ENCODE peak calls at places on chromosomes 16 and 17, in ten cellular contexts. E, J, B, A, P, Q, N, C, T and K are unnamed samples.
A peak's percentile ranks its signal among the peaks of the same experiment; 100 is the strongest.

GRCh38 chr17:43351686-43352085 is 47.1 kb upstream of the ARL4D start:
- DNase-seq in E (no peak), J (no peak), B (no peak), A (no peak), P (no peak), Q (no peak), N (no peak), C (no peak), T (no peak), K (no peak)

GRCh38 chr17:66426397-66427033 is 124.1 kb downstream of the PRKCA start:
- DNase-seq in E (no peak), J (peak; percentile 26), B (peak; percentile 27), A (no peak), P (no peak), Q (no peak), N (no peak), C (no peak), T (peak; percentile 16), K (peak; percentile 65)

GRCh38 chr17:3935140-3935542 is 18.9 kb upstream of the P2RX1 start:
- DNase-seq in E (no peak), J (peak; percentile 81), B (no peak), A (peak; percentile 38), P (peak; percentile 71), Q (peak; percentile 75), N (peak; percentile 87), C (peak; percentile 44), T (no peak), K (peak; percentile 93)

GRCh38 chr17:29155235-29155965 is 24.8 kb downstream of the MYO18A start:
- DNase-seq in E (no peak), J (peak; percentile 75), B (no peak), A (no peak), P (no peak), Q (peak; percentile 66), N (peak; percentile 65), C (no peak), T (peak; percentile 72), K (no peak)

GRCh38 chr16:10594312-10594950 is 14.0 kb upstream of the EMP2 start:
- DNase-seq in E (no peak), J (peak; percentile 93), B (no peak), A (peak; percentile 70), P (no peak), Q (no peak), N (peak; percentile 79), C (no peak), T (no peak), K (no peak)

GRCh38 chr16:86777098-86777946 is 199.0 kb downstream of the FOXL1 start:
- DNase-seq in E (no peak), J (no peak), B (peak; percentile 40), A (no peak), P (no peak), Q (no peak), N (no peak), C (no peak), T (no peak), K (no peak)

GRCh38 chr16:6446370-6446769 is 886.3 kb upstream of the RBFOX1 start:
- DNase-seq in E (no peak), J (no peak), B (no peak), A (no peak), P (no peak), Q (no peak), N (no peak), C (peak; percentile 7), T (no peak), K (peak; percentile 18)

GRCh38 chr16:7888421-7888820 is 555.8 kb downstream of the RBFOX1 start:
- DNase-seq in E (no peak), J (no peak), B (no peak), A (peak; percentile 44), P (no peak), Q (no peak), N (no peak), C (no peak), T (no peak), K (no peak)

GRCh38 chr16:8712589-8713361 is 38.4 kb downstream of the ABAT start:
- DNase-seq in E (no peak), J (no peak), B (no peak), A (no peak), P (no peak), Q (peak; percentile 86), N (no peak), C (no peak), T (no peak), K (peak; percentile 82)

GRCh38 chr17:39002991-39003715 is 36.0 kb upstream of the FBXO47 start:
- DNase-seq in E (no peak), J (peak; percentile 62), B (peak; percentile 94), A (peak; percentile 65), P (no peak), Q (no peak), N (peak; percentile 42), C (no peak), T (peak; percentile 63), K (no peak)

GRCh38 chr16:57041182-57042156 is 50.9 kb upstream of the CPNE2 start:
- DNase-seq in E (no peak), J (peak; percentile 57), B (no peak), A (no peak), P (no peak), Q (no peak), N (peak; percentile 43), C (no peak), T (no peak), K (no peak)

GRCh38 chr17:76515291-76515949 is 14.2 kb upstream of the RHBDF2 start:
- DNase-seq in E (no peak), J (peak; percentile 72), B (peak; percentile 93), A (peak; percentile 73), P (peak; percentile 56), Q (no peak), N (peak; percentile 58), C (no peak), T (no peak), K (no peak)

GRCh38 chr17:82752371-82753200 is 721 bp downstream of the TBCD start:
- DNase-seq in E (no peak), J (peak; percentile 39), B (peak; percentile 73), A (no peak), P (peak; percentile 61), Q (peak; percentile 84), N (no peak), C (no peak), T (peak; percentile 70), K (peak; percentile 24)

GRCh38 chr16:10728035-10728462 is 15.6 kb upstream of the NUBP1 start:
- DNase-seq in E (no peak), J (peak; percentile 42), B (no peak), A (no peak), P (peak; percentile 48), Q (no peak), N (no peak), C (no peak), T (no peak), K (no peak)

DNA sequence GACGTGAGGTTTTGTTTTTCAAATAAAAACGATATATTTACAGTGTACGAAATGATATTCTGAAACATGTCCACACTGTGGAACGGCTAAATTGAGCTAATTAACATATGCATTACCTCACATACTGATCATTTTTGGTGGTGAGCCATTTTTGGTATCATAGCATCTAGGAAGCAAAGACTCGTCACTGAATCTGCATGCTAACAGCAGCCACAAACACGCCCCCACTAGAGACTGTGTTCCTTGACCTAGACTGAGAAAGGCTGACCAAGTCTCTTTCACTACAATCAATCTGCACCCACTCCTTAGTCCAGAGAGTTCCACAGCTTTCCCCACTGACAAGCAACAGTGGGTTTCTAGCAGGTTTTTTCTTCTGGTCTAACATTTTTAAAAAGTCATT is 29.5 kb downstream of the NPLOC4 start:
- DNase-seq in E (no peak), J (no peak), B (no peak), A (no peak), P (no peak), Q (no peak), N (no peak), C (no peak), T (no peak), K (no peak)
- TF ChIP-seq POLR2AphosphoS5 in E (no peak), J (no peak), B (no peak), A (no peak), P (no peak), Q (no peak), N (no peak), C (no peak), T (no peak), K (no peak)

GRCh38 chr16:21957687-21958346 is 4.7 kb downstream of the UQCRC2 start:
- DNase-seq in E (no peak), J (no peak), B (no peak), A (no peak), P (no peak), Q (no peak), N (no peak), C (no peak), T (no peak), K (no peak)
- TF ChIP-seq POLR2AphosphoS5 in E (no peak), J (no peak), B (no peak), A (no peak), P (no peak), Q (no peak), N (no peak), C (no peak), T (no peak), K (no peak)

GRCh38 chr17:75393523-75394331 is 11.8 kb downstream of the GRB2 start:
- DNase-seq in E (peak; percentile 94), J (peak; percentile 99), B (peak; percentile 99), A (peak; percentile 92), P (peak; percentile 81), Q (peak; percentile 98), N (peak; percentile 98), C (peak; percentile 95), T (peak; percentile 97), K (peak; percentile 100)
- TF ChIP-seq POLR2AphosphoS5 in E (no peak), J (peak; percentile 87), B (peak; percentile 87), A (peak; percentile 55), P (peak; percentile 46), Q (peak; percentile 98), N (peak; percentile 72), C (peak; percentile 83), T (peak; percentile 44), K (peak; percentile 82)

GRCh38 chr17:17569691-17570090 is 21.8 kb downstream of the PEMT start:
- DNase-seq in E (no peak), J (no peak), B (no peak), A (no peak), P (no peak), Q (no peak), N (no peak), C (no peak), T (no peak), K (no peak)

GRCh38 chr17:17565471-17566365 is 25.8 kb downstream of the PEMT start:
- DNase-seq in E (no peak), J (no peak), B (no peak), A (no peak), P (no peak), Q (no peak), N (no peak), C (no peak), T (no peak), K (no peak)

GRCh38 chr17:17567114-17567513 is 24.4 kb downstream of the PEMT start:
- DNase-seq in E (no peak), J (no peak), B (no peak), A (no peak), P (no peak), Q (no peak), N (peak; percentile 64), C (no peak), T (no peak), K (no peak)

GRCh38 chr17:17568772-17569195 is 22.7 kb downstream of the PEMT start:
- DNase-seq in E (no peak), J (peak; percentile 80), B (no peak), A (peak; percentile 39), P (peak; percentile 81), Q (peak; percentile 85), N (peak; percentile 92), C (peak; percentile 54), T (peak; percentile 85), K (peak; percentile 88)

DNA sequence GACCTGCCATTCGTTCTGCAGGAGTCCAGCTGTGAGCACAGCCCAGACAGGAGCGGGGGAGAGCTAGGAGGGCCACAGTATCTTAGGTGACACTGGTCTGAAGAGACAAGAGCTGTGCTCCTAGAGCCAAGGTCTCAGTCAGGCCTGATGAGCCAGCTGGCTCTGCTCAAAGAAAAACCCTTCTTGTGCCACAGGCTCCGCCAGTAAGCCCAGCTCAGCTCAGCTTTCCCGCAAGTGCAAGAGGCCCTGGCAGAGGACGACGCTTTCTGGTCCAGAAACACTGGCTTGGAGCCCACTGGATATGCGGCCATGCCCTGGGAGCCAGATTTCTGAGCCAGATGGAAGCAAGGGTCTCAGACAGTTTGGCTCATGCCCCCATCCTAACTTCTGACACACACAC is 23.9 kb downstream of the PEMT start:
- DNase-seq in E (no peak), J (no peak), B (peak; percentile 89), A (peak; percentile 65), P (no peak), Q (peak; percentile 65), N (peak; percentile 82), C (no peak), T (no peak), K (no peak)
- TF ChIP-seq POLR2AphosphoS5 in E (no peak), J (peak; percentile 13), B (no peak), A (no peak), P (no peak), Q (no peak), N (no peak), C (no peak), T (no peak), K (no peak)